ENCODE peak calls at places on chromosomes 16 and 17, in five cellular contexts. V, B, Z, Q and L are unnamed samples.

GRCh38 chr17:76383645-76384221 is 676 bp upstream of the SPHK1 start:
- DNase-seq in Q (peak; percentile 61), B (peak; percentile 23), Z (peak; percentile 56), V (no peak), L (peak; percentile 47)

GRCh38 chr17:46002311-46002972 is 3.4 kb downstream of the STH start:
- DNase-seq in Z (peak; percentile 49), B (peak; percentile 54), Q (peak; percentile 66), V (peak; percentile 81), L (peak; percentile 78)

GRCh38 chr17:64580384-64581307 is 73.9 kb downstream of the CEP95 start:
- DNase-seq in B (no peak), Z (no peak), Q (no peak), V (no peak), L (no peak)

GRCh38 chr17:1737531-1738291 is 5.0 kb upstream of the SERPINF2 start:
- DNase-seq in V (no peak), B (no peak), Z (no peak), Q (no peak), L (no peak)

GRCh38 chr16:31354394-31355291 is at the start of gene ITGAX:
- DNase-seq in Q (no peak), B (no peak), V (peak; percentile 83), Z (peak; percentile 54), L (peak; percentile 52)

GRCh38 chr17:77857613-77858012 is 100.9 kb upstream of the TNRC6C start:
- DNase-seq in B (no peak), Z (no peak), V (no peak), Q (no peak), L (no peak)

GRCh38 chr17:17739388-17740066 is 58.3 kb downstream of the RAI1 start:
- DNase-seq in Z (no peak), B (no peak), Q (no peak), V (peak; percentile 96), L (peak; percentile 46)

GRCh38 chr17:81999975-82000802 is 22.5 kb downstream of the CENPX start:
- DNase-seq in B (no peak), Z (no peak), V (no peak), Q (no peak), L (no peak)

GRCh38 chr17:2094891-2095535 is 40.1 kb downstream of the HIC1 start:
- DNase-seq in V (no peak), Z (peak; percentile 75), Q (no peak), B (no peak), L (peak; percentile 33)

GRCh38 chr17:38511126-38512108 is 83.2 kb downstream of the ARHGAP23 start:
- DNase-seq in Z (no peak), Q (no peak), B (no peak), V (peak; percentile 94), L (no peak)

GRCh38 chr17:78276499-78276898 is 45.1 kb downstream of the TMEM235 start:
- DNase-seq in Q (no peak), Z (no peak), B (no peak), V (no peak), L (peak; percentile 46)

GRCh38 chr17:61619493-61619892 is 28.5 kb upstream of the NACA2 start:
- DNase-seq in Q (no peak), V (no peak), B (no peak), Z (no peak), L (no peak)

GRCh38 chr16:83990492-83990891 is 22.4 kb downstream of the NECAB2 start:
- DNase-seq in Q (no peak), V (no peak), B (no peak), Z (no peak), L (no peak)